ENCODE peak calls at places on chromosomes 5 and 9, in ten cellular contexts. One of them, this sample, is unnamed.

GRCh38 chr5:140402258-140403074 is 833 bp downstream of the ANKHD1 start:
- DNase-seq in fibroblast of mammary gland: peak; percentile 55
- DNase-seq in foreskin fibroblast: peak; percentile 51
- DNase-seq in left lung: peak; percentile 85
- DNase-seq in neural progenitor cell: peak; percentile 84
- DNase-seq in nephron progenitor cell: peak; percentile 55
- DNase-seq in astrocyte: peak; percentile 36
- DNase-seq in CD4-positive, alpha-beta T cell: peak; percentile 14
- DNase-seq in WTC11: peak; percentile 53
- DNase-seq in uterus: no peak
- DNase-seq in this sample: peak; percentile 75

GRCh38 chr5:89703799-89704198 is 705.8 kb downstream of the CETN3 start:
- DNase-seq in astrocyte: peak; percentile 76
- DNase-seq in left lung: no peak
- DNase-seq in uterus: no peak
- DNase-seq in CD4-positive, alpha-beta T cell: no peak
- DNase-seq in nephron progenitor cell: peak; percentile 4
- DNase-seq in neural progenitor cell: peak; percentile 88
- DNase-seq in fibroblast of mammary gland: no peak
- DNase-seq in foreskin fibroblast: no peak
- DNase-seq in WTC11: peak; percentile 11
- DNase-seq in this sample: no peak

GRCh38 chr9:108259917-108260675 is 595.7 kb downstream of the ACTL7B start:
- DNase-seq in neural progenitor cell: no peak
- DNase-seq in astrocyte: no peak
- DNase-seq in WTC11: no peak
- DNase-seq in fibroblast of mammary gland: peak; percentile 11
- DNase-seq in foreskin fibroblast: peak; percentile 46
- DNase-seq in uterus: no peak
- DNase-seq in CD4-positive, alpha-beta T cell: no peak
- DNase-seq in nephron progenitor cell: no peak
- DNase-seq in left lung: no peak
- DNase-seq in this sample: no peak

GRCh38 chr5:111680737-111681413 is 76.1 kb downstream of the NREP start:
- DNase-seq in astrocyte: peak; percentile 94
- DNase-seq in nephron progenitor cell: no peak
- DNase-seq in WTC11: no peak
- DNase-seq in CD4-positive, alpha-beta T cell: no peak
- DNase-seq in left lung: no peak
- DNase-seq in foreskin fibroblast: peak; percentile 98
- DNase-seq in neural progenitor cell: no peak
- DNase-seq in fibroblast of mammary gland: peak; percentile 98
- DNase-seq in uterus: peak; percentile 67
- DNase-seq in this sample: no peak

GRCh38 chr5:152405145-152405544 is at the start of gene NMUR2:
- DNase-seq in CD4-positive, alpha-beta T cell: no peak
- DNase-seq in nephron progenitor cell: peak; percentile 54
- DNase-seq in left lung: peak; percentile 19
- DNase-seq in foreskin fibroblast: no peak
- DNase-seq in uterus: no peak
- DNase-seq in fibroblast of mammary gland: no peak
- DNase-seq in WTC11: peak; percentile 64
- DNase-seq in astrocyte: no peak
- DNase-seq in neural progenitor cell: peak; percentile 71
- DNase-seq in this sample: no peak

GRCh38 chr5:15463231-15463630 is 36.7 kb upstream of the FBXL7 start:
- DNase-seq in nephron progenitor cell: no peak
- DNase-seq in uterus: no peak
- DNase-seq in neural progenitor cell: peak; percentile 57
- DNase-seq in fibroblast of mammary gland: peak; percentile 36
- DNase-seq in astrocyte: peak; percentile 3
- DNase-seq in left lung: no peak
- DNase-seq in CD4-positive, alpha-beta T cell: no peak
- DNase-seq in WTC11: no peak
- DNase-seq in foreskin fibroblast: peak; percentile 53
- DNase-seq in this sample: no peak

GRCh38 chr5:180259260-180259611 is 32.6 kb downstream of the MAPK9 start:
- DNase-seq in CD4-positive, alpha-beta T cell: no peak
- DNase-seq in astrocyte: peak; percentile 12
- DNase-seq in left lung: no peak
- DNase-seq in uterus: no peak
- DNase-seq in WTC11: no peak
- DNase-seq in neural progenitor cell: no peak
- DNase-seq in foreskin fibroblast: no peak
- DNase-seq in fibroblast of mammary gland: no peak
- DNase-seq in nephron progenitor cell: no peak
- DNase-seq in this sample: no peak

GRCh38 chr5:141814064-141814982 is 63.9 kb downstream of the PCDH1 start:
- DNase-seq in fibroblast of mammary gland: peak; percentile 32
- DNase-seq in astrocyte: no peak
- DNase-seq in WTC11: peak; percentile 90
- DNase-seq in neural progenitor cell: peak; percentile 82
- DNase-seq in nephron progenitor cell: peak; percentile 82
- DNase-seq in CD4-positive, alpha-beta T cell: peak; percentile 3
- DNase-seq in left lung: peak; percentile 88
- DNase-seq in uterus: peak; percentile 48
- DNase-seq in foreskin fibroblast: peak; percentile 39
- DNase-seq in this sample: peak; percentile 70

GRCh38 chr5:143495124-143495523 is 91.6 kb upstream of the NR3C1 start:
- DNase-seq in foreskin fibroblast: peak; percentile 76
- DNase-seq in left lung: no peak
- DNase-seq in fibroblast of mammary gland: peak; percentile 66
- DNase-seq in nephron progenitor cell: no peak
- DNase-seq in CD4-positive, alpha-beta T cell: no peak
- DNase-seq in neural progenitor cell: no peak
- DNase-seq in WTC11: no peak
- DNase-seq in uterus: no peak
- DNase-seq in astrocyte: no peak
- DNase-seq in this sample: no peak

GRCh38 chr5:169258372-169259000 is 42.5 kb downstream of the SLIT3 start:
- DNase-seq in neural progenitor cell: no peak
- DNase-seq in WTC11: no peak
- DNase-seq in CD4-positive, alpha-beta T cell: no peak
- DNase-seq in left lung: no peak
- DNase-seq in nephron progenitor cell: no peak
- DNase-seq in astrocyte: peak; percentile 76
- DNase-seq in fibroblast of mammary gland: peak; percentile 69
- DNase-seq in uterus: no peak
- DNase-seq in foreskin fibroblast: peak; percentile 68
- DNase-seq in this sample: no peak

GRCh38 chr9:137492464-137493162 is 33.5 kb upstream of the NSMF start:
- DNase-seq in foreskin fibroblast: no peak
- DNase-seq in CD4-positive, alpha-beta T cell: no peak
- DNase-seq in left lung: peak; percentile 54
- DNase-seq in astrocyte: no peak
- DNase-seq in nephron progenitor cell: no peak
- DNase-seq in fibroblast of mammary gland: no peak
- DNase-seq in WTC11: peak; percentile 82
- DNase-seq in uterus: no peak
- DNase-seq in neural progenitor cell: no peak
- DNase-seq in this sample: peak; percentile 53

GRCh38 chr5:149415245-149415967 is 36.3 kb upstream of the IL17B start:
- DNase-seq in left lung: no peak
- DNase-seq in CD4-positive, alpha-beta T cell: no peak
- DNase-seq in WTC11: no peak
- DNase-seq in nephron progenitor cell: no peak
- DNase-seq in neural progenitor cell: no peak
- DNase-seq in fibroblast of mammary gland: peak; percentile 60
- DNase-seq in foreskin fibroblast: peak; percentile 56
- DNase-seq in uterus: no peak
- DNase-seq in astrocyte: no peak
- DNase-seq in this sample: no peak

GRCh38 chr5:140642718-140643117 is 3.5 kb downstream of the TMCO6 start:
- DNase-seq in neural progenitor cell: no peak
- DNase-seq in nephron progenitor cell: no peak
- DNase-seq in astrocyte: peak; percentile 81
- DNase-seq in left lung: no peak
- DNase-seq in CD4-positive, alpha-beta T cell: no peak
- DNase-seq in foreskin fibroblast: peak; percentile 62
- DNase-seq in fibroblast of mammary gland: peak; percentile 63
- DNase-seq in WTC11: no peak
- DNase-seq in uterus: no peak
- DNase-seq in this sample: no peak

GRCh38 chr5:135880801-135881200 is 14.8 kb downstream of the IL9 start:
- DNase-seq in uterus: no peak
- DNase-seq in neural progenitor cell: no peak
- DNase-seq in fibroblast of mammary gland: no peak
- DNase-seq in astrocyte: no peak
- DNase-seq in left lung: no peak
- DNase-seq in WTC11: no peak
- DNase-seq in CD4-positive, alpha-beta T cell: no peak
- DNase-seq in nephron progenitor cell: no peak
- DNase-seq in foreskin fibroblast: no peak
- DNase-seq in this sample: no peak

GRCh38 chr5:135878156-135878620 is 17.5 kb downstream of the IL9 start:
- DNase-seq in astrocyte: peak; percentile 1
- DNase-seq in neural progenitor cell: no peak
- DNase-seq in foreskin fibroblast: no peak
- DNase-seq in fibroblast of mammary gland: no peak
- DNase-seq in nephron progenitor cell: no peak
- DNase-seq in uterus: no peak
- DNase-seq in WTC11: no peak
- DNase-seq in CD4-positive, alpha-beta T cell: no peak
- DNase-seq in left lung: no peak
- DNase-seq in this sample: no peak

GRCh38 chr5:135879591-135879990 is 16.1 kb downstream of the IL9 start:
- DNase-seq in CD4-positive, alpha-beta T cell: no peak
- DNase-seq in astrocyte: no peak
- DNase-seq in foreskin fibroblast: no peak
- DNase-seq in WTC11: no peak
- DNase-seq in fibroblast of mammary gland: no peak
- DNase-seq in nephron progenitor cell: no peak
- DNase-seq in left lung: no peak
- DNase-seq in uterus: no peak
- DNase-seq in neural progenitor cell: no peak
- DNase-seq in this sample: no peak

GRCh38 chr5:135881244-135881643 is 14.4 kb downstream of the IL9 start:
- DNase-seq in neural progenitor cell: no peak
- DNase-seq in uterus: no peak
- DNase-seq in nephron progenitor cell: no peak
- DNase-seq in foreskin fibroblast: no peak
- DNase-seq in left lung: no peak
- DNase-seq in fibroblast of mammary gland: no peak
- DNase-seq in astrocyte: no peak
- DNase-seq in CD4-positive, alpha-beta T cell: no peak
- DNase-seq in WTC11: no peak
- DNase-seq in this sample: no peak

GRCh38 chr5:135880278-135880677 is 15.4 kb downstream of the IL9 start:
- DNase-seq in nephron progenitor cell: peak; percentile 28
- DNase-seq in left lung: no peak
- DNase-seq in foreskin fibroblast: peak; percentile 23
- DNase-seq in CD4-positive, alpha-beta T cell: no peak
- DNase-seq in neural progenitor cell: peak; percentile 53
- DNase-seq in uterus: no peak
- DNase-seq in astrocyte: no peak
- DNase-seq in WTC11: peak; percentile 72
- DNase-seq in fibroblast of mammary gland: peak; percentile 15
- DNase-seq in this sample: peak; percentile 34
- TF ChIP-seq CTCF in nephron progenitor cell: no peak
- TF ChIP-seq CTCF in left lung: no peak
- TF ChIP-seq CTCF in foreskin fibroblast: no peak
- TF ChIP-seq CTCF in CD4-positive, alpha-beta T cell: no peak
- TF ChIP-seq CTCF in neural progenitor cell: peak; percentile 57
- TF ChIP-seq CTCF in uterus: no peak
- TF ChIP-seq CTCF in astrocyte: peak; percentile 22
- TF ChIP-seq CTCF in WTC11: peak; percentile 25
- TF ChIP-seq CTCF in fibroblast of mammary gland: peak; percentile 43
- TF ChIP-seq CTCF in this sample: no peak

GRCh38 chr9:34637356-34638137 is at the start of gene SIGMAR1:
- DNase-seq in fibroblast of mammary gland: peak; percentile 88
- DNase-seq in neural progenitor cell: peak; percentile 96
- DNase-seq in uterus: peak; percentile 93
- DNase-seq in left lung: peak; percentile 98
- DNase-seq in CD4-positive, alpha-beta T cell: peak; percentile 87
- DNase-seq in WTC11: peak; percentile 95
- DNase-seq in foreskin fibroblast: peak; percentile 98
- DNase-seq in astrocyte: peak; percentile 87
- DNase-seq in nephron progenitor cell: peak; percentile 97
- DNase-seq in this sample: peak; percentile 92
- TF ChIP-seq CTCF in fibroblast of mammary gland: no peak
- TF ChIP-seq CTCF in neural progenitor cell: peak; percentile 5
- TF ChIP-seq CTCF in uterus: no peak
- TF ChIP-seq CTCF in left lung: no peak
- TF ChIP-seq CTCF in CD4-positive, alpha-beta T cell: no peak
- TF ChIP-seq CTCF in WTC11: no peak
- TF ChIP-seq CTCF in foreskin fibroblast: no peak
- TF ChIP-seq CTCF in astrocyte: no peak
- TF ChIP-seq CTCF in nephron progenitor cell: no peak
- TF ChIP-seq CTCF in this sample: no peak

DNA sequence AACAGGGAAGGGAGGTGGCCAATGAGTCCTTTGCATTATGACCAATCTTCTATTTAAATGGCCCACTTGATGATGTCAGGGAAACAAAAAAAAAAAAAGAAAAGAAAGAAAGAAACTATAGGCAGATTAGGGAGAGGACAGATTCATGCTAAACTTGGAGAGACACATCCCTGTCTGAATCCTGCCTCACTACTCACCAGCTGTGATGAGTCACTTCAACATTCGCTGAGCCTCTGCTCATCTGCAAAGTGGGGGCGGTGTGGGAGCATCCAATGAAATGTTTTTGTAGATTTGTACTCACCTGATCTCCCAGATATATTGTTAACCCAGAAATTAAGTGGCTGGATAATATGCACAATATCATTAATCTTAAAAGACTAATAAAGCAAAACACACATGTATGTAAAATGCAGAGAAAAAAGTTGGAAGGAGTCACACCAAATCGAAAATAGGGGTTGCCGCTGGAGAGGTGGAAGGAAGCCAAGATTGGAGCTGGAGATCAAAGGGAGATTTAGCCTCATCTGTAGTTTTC is 17.1 kb upstream of the ERGIC1 start:
- DNase-seq in CD4-positive, alpha-beta T cell: no peak
- DNase-seq in uterus: peak; percentile 57
- DNase-seq in WTC11: no peak
- DNase-seq in astrocyte: peak; percentile 70
- DNase-seq in left lung: no peak
- DNase-seq in fibroblast of mammary gland: peak; percentile 94
- DNase-seq in foreskin fibroblast: peak; percentile 89
- DNase-seq in neural progenitor cell: no peak
- DNase-seq in nephron progenitor cell: no peak
- DNase-seq in this sample: peak; percentile 18
- TF ChIP-seq CTCF in CD4-positive, alpha-beta T cell: no peak
- TF ChIP-seq CTCF in uterus: no peak
- TF ChIP-seq CTCF in WTC11: no peak
- TF ChIP-seq CTCF in astrocyte: no peak
- TF ChIP-seq CTCF in left lung: no peak
- TF ChIP-seq CTCF in fibroblast of mammary gland: no peak
- TF ChIP-seq CTCF in foreskin fibroblast: no peak
- TF ChIP-seq CTCF in neural progenitor cell: no peak
- TF ChIP-seq CTCF in nephron progenitor cell: no peak
- TF ChIP-seq CTCF in this sample: no peak

GRCh38 chr9:90964101-90965020 is 162.7 kb downstream of the SYK start:
- DNase-seq in fibroblast of mammary gland: no peak
- DNase-seq in CD4-positive, alpha-beta T cell: no peak
- DNase-seq in WTC11: peak; percentile 27
- DNase-seq in left lung: no peak
- DNase-seq in nephron progenitor cell: peak; percentile 30
- DNase-seq in foreskin fibroblast: no peak
- DNase-seq in uterus: peak; percentile 25
- DNase-seq in neural progenitor cell: no peak
- DNase-seq in astrocyte: no peak
- DNase-seq in this sample: peak; percentile 49
- TF ChIP-seq CTCF in fibroblast of mammary gland: no peak
- TF ChIP-seq CTCF in CD4-positive, alpha-beta T cell: no peak
- TF ChIP-seq CTCF in WTC11: no peak
- TF ChIP-seq CTCF in left lung: no peak
- TF ChIP-seq CTCF in nephron progenitor cell: no peak
- TF ChIP-seq CTCF in foreskin fibroblast: no peak
- TF ChIP-seq CTCF in uterus: peak; percentile 6
- TF ChIP-seq CTCF in neural progenitor cell: no peak
- TF ChIP-seq CTCF in astrocyte: no peak
- TF ChIP-seq CTCF in this sample: no peak